ENCODE peak calls at places on chromosomes 6 and 20, in ten cellular contexts. M is RWPE2; X is ovary; T is left ventricle myocardium inferior; G is CD8-positive, alpha-beta T cell; P is esophagus squamous epithelium; I is HL-60; K is endothelial cell of umbilical vein; W is sigmoid colon; R is breast epithelium. Q is an unnamed sample. For H3K27me3, the result is how much of the 10 kb centered on the place peaks cover.

GRCh38 chr6:14635195-14635594 is 517.6 kb downstream of the CD83 start:
- DNase-seq in M (no peak), X (no peak), T (no peak), G (peak), P (no peak), I (no peak), K (no peak), W (no peak), R (no peak), Q (no peak)

GRCh38 chr6:122008105-122009100 is 391.0 kb upstream of the HSF2 start:
- DNase-seq in M (no peak), X (no peak), T (peak), G (no peak), P (no peak), I (no peak), K (no peak), W (no peak), R (no peak), Q (peak)

GRCh38 chr6:36314221-36315014 is 22.3 kb downstream of the BNIP5 start:
- DNase-seq in M (no peak), X (no peak), T (no peak), G (no peak), P (no peak), I (no peak), K (no peak), W (no peak), R (no peak), Q (no peak)

GRCh38 chr6:136225496-136225895 is 24.6 kb downstream of the MTFR2 start:
- DNase-seq in M (no peak), X (peak), T (no peak), G (no peak), P (no peak), I (no peak), K (no peak), W (no peak), R (no peak), Q (peak)

GRCh38 chr6:97177905-97178304 is 105.1 kb downstream of the MMS22L start:
- DNase-seq in M (no peak), X (no peak), T (no peak), G (no peak), P (no peak), I (no peak), K (no peak), W (no peak), R (no peak), Q (no peak)

GRCh38 chr6:422423-423061 is 31.0 kb downstream of the IRF4 start:
- DNase-seq in M (no peak), X (no peak), T (no peak), G (peak), P (no peak), I (peak), K (no peak), W (no peak), R (no peak), Q (peak)

GRCh38 chr6:112232845-112233256 is 21.5 kb downstream of the LAMA4 start:
- DNase-seq in M (no peak), X (peak), T (peak), G (no peak), P (no peak), I (no peak), K (peak), W (peak), R (no peak), Q (peak)

GRCh38 chr6:101393291-101394251 is at the start of gene GRIK2:
- DNase-seq in M (peak), X (no peak), T (no peak), G (no peak), P (no peak), I (no peak), K (peak), W (no peak), R (no peak), Q (no peak)

GRCh38 chr6:52511572-52512151 is 65.2 kb downstream of the TRAM2 start:
- DNase-seq in M (no peak), X (no peak), T (no peak), G (no peak), P (no peak), I (no peak), K (peak), W (no peak), R (no peak), Q (peak)

GRCh38 chr6:26032387-26033131 is 54.7 kb upstream of the HFE start:
- DNase-seq in M (no peak), X (no peak), T (no peak), G (no peak), P (no peak), I (peak), K (peak), W (no peak), R (no peak), Q (peak)

GRCh38 chr20:25254986-25255680 is 7.2 kb downstream of the PYGB start:
- DNase-seq in M (no peak), X (no peak), T (peak), G (no peak), P (no peak), I (no peak), K (no peak), W (no peak), R (peak), Q (no peak)

GRCh38 chr6:11126876-11127275 is 15.4 kb upstream of the ERVFRD-1 start:
- DNase-seq in M (no peak), X (no peak), T (no peak), G (no peak), P (no peak), I (no peak), K (no peak), W (no peak), R (no peak), Q (peak)

GRCh38 chr6:91713911-91714310 is 1127.0 kb upstream of the MAP3K7 start:
- DNase-seq in M (no peak), X (no peak), T (no peak), G (no peak), P (no peak), I (no peak), K (no peak), W (no peak), R (no peak), Q (peak)

GRCh38 chr6:119873107-119873506 is 523.5 kb upstream of the MAN1A1 start:
- DNase-seq in M (no peak), X (no peak), T (no peak), G (no peak), P (no peak), I (no peak), K (no peak), W (no peak), R (no peak), Q (no peak)

GRCh38 chr6:43454290-43455033 is 886 bp downstream of the DLK2 start:
- DNase-seq in M (peak), X (peak), T (peak), G (peak), P (no peak), I (peak), K (peak), W (peak), R (peak), Q (peak)

GRCh38 chr6:109595998-109596397 is 95.0 kb downstream of the AK9 start:
- DNase-seq in M (no peak), X (no peak), T (no peak), G (no peak), P (no peak), I (peak), K (peak), W (no peak), R (no peak), Q (peak)

GRCh38 chr6:144644776-144645175 is 359.6 kb downstream of the UTRN start:
- DNase-seq in M (no peak), X (no peak), T (no peak), G (no peak), P (no peak), I (no peak), K (no peak), W (no peak), R (no peak), Q (peak)

GRCh38 chr6:30732237-30732943 is 10.1 kb downstream of the FLOT1 start:
- DNase-seq in M (no peak), X (no peak), T (no peak), G (no peak), P (no peak), I (no peak), K (no peak), W (no peak), R (no peak), Q (no peak)

GRCh38 chr6:3418521-3419060 is 38.3 kb downstream of the SLC22A23 start:
- DNase-seq in M (no peak), X (no peak), T (no peak), G (no peak), P (no peak), I (no peak), K (peak), W (no peak), R (no peak), Q (no peak)

GRCh38 chr6:165729307-165729936 is 66.4 kb upstream of the PDE10A start:
- DNase-seq in M (no peak), X (no peak), T (no peak), G (no peak), P (no peak), I (peak), K (peak), W (no peak), R (no peak), Q (peak)

GRCh38 chr6:151763938-151764680 is 43.4 kb upstream of the ESR1 start:
- DNase-seq in M (peak), X (peak), T (peak), G (no peak), P (no peak), I (peak), K (peak), W (peak), R (peak), Q (peak)

GRCh38 chr6:22045261-22045912 is 251.4 kb downstream of the PRL start:
- DNase-seq in M (no peak), X (no peak), T (no peak), G (no peak), P (no peak), I (no peak), K (no peak), W (no peak), R (no peak), Q (no peak)

GRCh38 chr6:14796974-14797762 is 448.7 kb upstream of the JARID2 start:
- DNase-seq in M (no peak), X (no peak), T (no peak), G (no peak), P (no peak), I (no peak), K (no peak), W (no peak), R (no peak), Q (peak)

GRCh38 chr6:89311853-89312531 is 3.1 kb downstream of the GABRR2 start:
- DNase-seq in M (no peak), X (peak), T (peak), G (no peak), P (no peak), I (peak), K (peak), W (peak), R (no peak), Q (peak)

GRCh38 chr20:45064812-45065211 is 36.1 kb downstream of the KCNS1 start:
- DNase-seq in M (no peak), X (no peak), T (no peak), G (no peak), P (no peak), I (no peak), K (no peak), W (no peak), R (no peak), Q (no peak)

GRCh38 chr6:34934516-34934915 is 45.5 kb downstream of the ANKS1A start:
- DNase-seq in M (no peak), X (peak), T (peak), G (no peak), P (no peak), I (no peak), K (peak), W (peak), R (peak), Q (peak)

GRCh38 chr6:35603326-35604202 is 85.2 kb downstream of the FKBP5 start:
- DNase-seq in M (no peak), X (no peak), T (no peak), G (no peak), P (no peak), I (no peak), K (peak), W (no peak), R (no peak), Q (peak)

GRCh38 chr6:56531839-56532595 is 110.7 kb downstream of the DST start:
- DNase-seq in M (no peak), X (no peak), T (no peak), G (no peak), P (no peak), I (no peak), K (no peak), W (no peak), R (no peak), Q (no peak)

GRCh38 chr20:8428988-8429387 is 296.9 kb downstream of the PLCB1 start:
- DNase-seq in M (no peak), X (no peak), T (no peak), G (no peak), P (no peak), I (no peak), K (no peak), W (no peak), R (no peak), Q (no peak)

GRCh38 chr6:25670793-25671513 is 18.9 kb downstream of the SCGN start:
- DNase-seq in M (no peak), X (no peak), T (no peak), G (no peak), P (no peak), I (no peak), K (peak), W (no peak), R (no peak), Q (no peak)

GRCh38 chr20:64038252-64038578 is 2.2 kb downstream of the C20orf204 start:
- DNase-seq in M (no peak), X (no peak), T (no peak), G (no peak), P (no peak), I (peak), K (no peak), W (no peak), R (no peak), Q (no peak)
- H3K27me3 ChIP-seq in M (under half), X (under half), T (half or more), G (under half), P (under half), I (under half), K (under half), W (half or more), R (under half), Q (under half)

DNA sequence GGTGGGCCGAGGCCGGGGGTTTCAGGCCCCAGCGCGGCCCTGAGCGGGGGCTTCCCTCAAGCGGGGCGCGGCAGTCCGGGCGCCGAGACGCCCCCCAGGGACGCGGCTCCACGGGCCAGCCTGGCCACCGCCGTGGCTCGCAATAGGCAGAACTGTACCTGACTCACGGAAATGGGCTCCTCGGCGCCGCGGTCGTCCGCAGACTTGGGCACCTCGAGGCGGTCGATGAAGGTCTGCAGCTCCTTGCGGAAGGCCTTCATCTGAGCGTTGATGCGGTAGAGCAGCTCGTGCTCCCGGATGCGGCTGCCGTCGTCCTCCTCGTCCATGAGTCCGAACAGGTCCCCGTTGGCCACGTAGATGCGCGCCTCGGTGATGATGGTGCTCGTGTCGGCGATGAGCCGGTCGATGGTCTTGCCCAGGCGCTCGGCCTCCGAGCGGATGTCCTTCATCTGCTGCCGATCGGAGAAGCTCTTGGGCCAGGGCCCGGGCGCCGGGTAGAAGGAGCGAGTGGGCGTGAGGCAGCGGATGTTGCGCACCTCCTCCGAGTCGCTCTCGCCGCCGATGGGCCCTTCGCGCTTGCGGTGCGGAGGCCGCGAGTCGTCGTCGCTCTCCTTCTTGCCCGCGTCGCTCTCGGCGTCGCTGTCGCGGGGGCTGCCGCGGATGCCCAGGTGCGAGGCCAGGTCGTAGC is 16.1 kb upstream of the KIAA0408 start:
- DNase-seq in M (peak), X (no peak), T (peak), G (no peak), P (no peak), I (no peak), K (no peak), W (no peak), R (no peak), Q (no peak)
- H3K27ac ChIP-seq in M (no peak), X (no peak), T (no peak), G (no peak), P (no peak), I (no peak), K (no peak), W (no peak), R (no peak), Q (no peak)

DNA sequence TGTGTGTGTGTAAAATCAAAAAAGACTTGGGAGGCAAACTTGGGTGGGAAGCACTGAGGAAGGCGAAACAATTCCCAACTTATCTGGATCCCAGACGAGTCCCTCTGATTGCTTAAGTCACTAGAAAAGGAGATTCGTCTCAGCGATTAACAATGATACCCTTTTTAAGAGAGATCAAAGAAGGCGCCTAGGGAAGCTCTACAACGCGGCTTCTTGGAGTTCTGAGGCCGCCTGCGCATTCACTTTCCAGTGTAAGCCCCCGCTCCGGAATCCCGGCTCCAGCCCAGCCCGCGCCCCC is 8.7 kb upstream of the TBX18 start:
- DNase-seq in M (no peak), X (no peak), T (no peak), G (no peak), P (no peak), I (no peak), K (peak), W (no peak), R (no peak), Q (no peak)
- H3K27me3 ChIP-seq in M (half or more), X (under half), T (half or more), G (under half), P (under half), I (half or more), K (half or more), W (half or more), R (half or more), Q (half or more)

GRCh38 chr6:169452117-169452868 is 198.6 kb upstream of the THBS2 start:
- DNase-seq in M (no peak), X (peak), T (peak), G (no peak), P (no peak), I (no peak), K (no peak), W (peak), R (peak), Q (peak)
- H3K27ac ChIP-seq in M (no peak), X (peak), T (peak), G (no peak), P (peak), I (no peak), K (no peak), W (peak), R (peak), Q (peak)

GRCh38 chr20:2508631-2509467 is at the start of gene ZNF343:
- DNase-seq in M (peak), X (peak), T (peak), G (peak), P (peak), I (peak), K (peak), W (peak), R (peak), Q (peak)
- H3K27me3 ChIP-seq in M (under half), X (under half), T (under half), G (under half), P (under half), I (under half), K (under half), W (under half), R (under half), Q (under half)

GRCh38 chr6:132142308-132142707 is 191.1 kb upstream of the CCN2 start:
- DNase-seq in M (no peak), X (no peak), T (no peak), G (no peak), P (no peak), I (no peak), K (peak), W (no peak), R (no peak), Q (no peak)

GRCh38 chr6:132136976-132137375 is 185.8 kb upstream of the CCN2 start:
- DNase-seq in M (no peak), X (no peak), T (no peak), G (no peak), P (no peak), I (no peak), K (no peak), W (no peak), R (no peak), Q (peak)

GRCh38 chr6:132143258-132143657 is 192.1 kb upstream of the CCN2 start:
- DNase-seq in M (no peak), X (no peak), T (no peak), G (no peak), P (no peak), I (no peak), K (no peak), W (no peak), R (no peak), Q (no peak)

GRCh38 chr6:132142768-132143167 is 191.6 kb upstream of the CCN2 start:
- DNase-seq in M (no peak), X (no peak), T (no peak), G (no peak), P (no peak), I (no peak), K (no peak), W (no peak), R (no peak), Q (peak)

GRCh38 chr6:132140150-132140549 is 189.0 kb upstream of the CCN2 start:
- DNase-seq in M (no peak), X (no peak), T (no peak), G (no peak), P (no peak), I (no peak), K (no peak), W (no peak), R (no peak), Q (no peak)
- H3K27ac ChIP-seq in M (no peak), X (no peak), T (no peak), G (no peak), P (no peak), I (no peak), K (no peak), W (no peak), R (no peak), Q (no peak)

DNA sequence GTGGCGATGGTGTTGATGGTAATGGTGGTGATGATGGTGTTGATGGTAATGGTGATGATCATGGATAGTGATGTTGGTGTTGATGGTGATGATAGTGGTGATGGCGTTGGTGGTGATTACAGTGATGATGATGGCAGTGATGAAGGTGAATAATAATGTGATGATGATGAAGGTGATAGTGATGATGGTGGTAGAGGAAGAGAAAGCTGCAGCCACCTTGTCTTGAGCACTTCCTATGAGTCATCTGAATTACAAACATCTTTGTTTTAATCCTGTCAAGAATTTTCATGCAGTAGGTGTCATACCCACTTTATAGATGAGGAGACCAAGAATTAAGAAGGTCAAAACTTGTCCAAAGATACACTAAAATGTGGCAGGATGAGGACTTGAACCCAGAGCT is 242.4 kb downstream of the TAF4 start:
- DNase-seq in M (no peak), X (no peak), T (no peak), G (no peak), P (no peak), I (no peak), K (no peak), W (no peak), R (no peak), Q (no peak)
- H3K27me3 ChIP-seq in M (under half), X (under half), T (under half), G (under half), P (under half), I (under half), K (under half), W (under half), R (under half), Q (under half)